ENCODE peak calls at places on chromosomes 4 and X, in nine cellular contexts. A is CD8-positive, alpha-beta memory T cell; F is A549; I is effector memory CD4-positive, alpha-beta T cell; T is fibroblast of mammary gland; N is cardiac muscle cell; B is A673; Z is aorta; J is left ventricle myocardium inferior. H is an unnamed sample.

GRCh38 chr4:5995901-5996623 is 22.2 kb downstream of the C4orf50 start:
- DNase-seq in J (no peak), B (no peak), I (no peak), N (no peak), A (no peak), F (no peak), T (no peak), Z (no peak), H (no peak)

GRCh38 chr4:4443821-4444220 is 56.9 kb downstream of the NSG1 start:
- DNase-seq in F (peak), B (no peak), Z (no peak), T (peak), N (peak), I (no peak), A (no peak), J (no peak), H (peak)

GRCh38 chr4:8192748-8193738 is 6.0 kb upstream of the SH3TC1 start:
- DNase-seq in F (peak), N (peak), I (no peak), T (peak), Z (no peak), J (peak), B (peak), A (peak), H (peak)

GRCh38 chrX:150574824-150575409 is 6.5 kb downstream of the MTM1 start:
- DNase-seq in Z (no peak), B (no peak), N (no peak), I (no peak), A (no peak), F (no peak), T (no peak), J (no peak), H (no peak)

GRCh38 chr4:107825072-107825789 is 499 bp downstream of the SGMS2 start:
- DNase-seq in F (peak), A (no peak), I (no peak), Z (peak), T (peak), J (no peak), N (peak), B (peak), H (peak)

GRCh38 chr4:139890810-139891209 is 225.2 kb downstream of the MGST2 start:
- DNase-seq in A (no peak), B (no peak), T (peak), F (no peak), Z (no peak), I (no peak), J (no peak), N (peak), H (no peak)

GRCh38 chr4:103091601-103092223 is 7.9 kb downstream of the BDH2 start:
- DNase-seq in B (peak), N (peak), F (peak), A (peak), Z (no peak), J (no peak), T (peak), I (no peak), H (peak)

GRCh38 chr4:173499568-173500535 is 30.2 kb downstream of the HAND2 start:
- DNase-seq in T (no peak), F (no peak), Z (no peak), N (no peak), A (no peak), I (no peak), B (no peak), J (no peak), H (no peak)

GRCh38 chr4:94426783-94427182 is 25.0 kb upstream of the PDLIM5 start:
- DNase-seq in J (no peak), B (no peak), I (no peak), N (no peak), T (no peak), A (no peak), F (peak), Z (no peak), H (no peak)

GRCh38 chrX:120463241-120463640 is 5.9 kb downstream of the LAMP2 start:
- DNase-seq in N (peak), Z (no peak), I (no peak), J (no peak), T (peak), F (peak), A (no peak), B (peak), H (no peak)

GRCh38 chr4:47519239-47519883 is 34.3 kb downstream of the ATP10D start:
- DNase-seq in A (no peak), T (no peak), F (no peak), I (no peak), N (no peak), Z (no peak), J (no peak), B (no peak), H (no peak)

GRCh38 chr4:146641762-146642161 is 3.1 kb downstream of the POU4F2 start:
- DNase-seq in T (no peak), F (no peak), J (no peak), Z (no peak), A (no peak), B (no peak), I (no peak), N (no peak), H (no peak)

GRCh38 chr4:126807132-126807531 is 825.6 kb upstream of the INTU start:
- DNase-seq in J (no peak), T (no peak), N (no peak), F (no peak), I (no peak), Z (no peak), A (no peak), B (no peak), H (no peak)

GRCh38 chrX:82627568-82627967 is 880.5 kb upstream of the POU3F4 start:
- DNase-seq in J (no peak), B (no peak), Z (no peak), F (no peak), I (no peak), A (no peak), T (no peak), N (no peak), H (no peak)

GRCh38 chr4:168800926-168801325 is 209.1 kb downstream of the CBR4 start:
- DNase-seq in A (no peak), B (no peak), N (no peak), T (no peak), I (no peak), F (no peak), J (no peak), Z (no peak), H (no peak)

GRCh38 chrX:14010566-14010965 is 19.1 kb downstream of the GEMIN8 start:
- DNase-seq in A (no peak), I (no peak), N (no peak), F (no peak), J (no peak), Z (no peak), T (peak), B (no peak), H (no peak)

GRCh38 chrX:101229155-101229554 is 9.6 kb downstream of the DRP2 start:
- DNase-seq in F (no peak), T (peak), Z (no peak), I (no peak), N (peak), J (no peak), A (no peak), B (no peak), H (no peak)

GRCh38 chr4:1033840-1034551 is 22.6 kb downstream of the FGFRL1 start:
- DNase-seq in I (no peak), A (no peak), J (peak), T (peak), N (peak), Z (peak), F (no peak), B (no peak), H (no peak)
- H3K4me3 ChIP-seq in I (no peak), A (no peak), J (peak), T (no peak), N (no peak), Z (no peak), F (no peak), B (no peak), H (no peak)

DNA sequence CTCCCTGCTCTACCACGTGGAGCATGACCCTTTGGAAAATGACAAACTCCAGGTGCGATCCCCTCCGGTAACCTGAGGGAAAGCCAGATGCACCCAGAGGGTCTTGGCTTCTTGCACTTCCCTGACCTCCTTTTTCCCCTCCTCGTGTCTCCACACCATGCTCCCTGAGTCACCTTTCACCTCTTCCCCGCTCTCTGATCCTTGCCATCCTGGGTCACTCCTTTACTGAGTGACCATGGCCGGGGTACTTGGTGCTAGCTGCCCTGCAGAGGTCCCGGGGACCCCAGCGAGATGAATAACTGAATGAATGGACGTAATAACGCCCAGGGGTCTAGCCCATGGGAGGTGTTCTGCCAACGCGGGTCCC is 401 bp upstream of the ZFP92 start:
- DNase-seq in B (no peak), I (no peak), A (no peak), N (no peak), F (no peak), J (no peak), Z (no peak), T (no peak), H (no peak)
- H3K4me3 ChIP-seq in B (peak), I (no peak), A (no peak), N (no peak), F (peak), J (peak), Z (no peak), T (no peak), H (peak)

GRCh38 chr4:142566780-142567179 is 279.3 kb downstream of the INPP4B start:
- DNase-seq in I (no peak), J (no peak), B (no peak), T (no peak), A (no peak), N (no peak), F (no peak), Z (no peak), H (no peak)

GRCh38 chr4:142567199-142567598 is 278.9 kb downstream of the INPP4B start:
- DNase-seq in I (peak), N (no peak), F (peak), Z (no peak), B (peak), J (no peak), T (no peak), A (peak), H (no peak)

GRCh38 chr4:142563682-142564291 is 282.3 kb downstream of the INPP4B start:
- DNase-seq in I (no peak), A (no peak), F (peak), B (no peak), N (no peak), J (no peak), T (peak), Z (no peak), H (peak)

GRCh38 chr4:142566243-142566642 is 279.9 kb downstream of the INPP4B start:
- DNase-seq in I (no peak), J (no peak), Z (no peak), T (no peak), A (no peak), B (no peak), F (no peak), N (no peak), H (no peak)

GRCh38 chr4:142565771-142566170 is 280.3 kb downstream of the INPP4B start:
- DNase-seq in I (no peak), Z (no peak), F (no peak), A (peak), B (no peak), J (no peak), N (no peak), T (no peak), H (no peak)
- H3K4me3 ChIP-seq in I (peak), Z (no peak), F (no peak), A (peak), B (no peak), J (no peak), N (no peak), T (no peak), H (no peak)

GRCh38 chrX:32525234-32525633 is 686.1 kb downstream of the DMD start:
- DNase-seq in Z (no peak), I (no peak), N (no peak), J (no peak), F (no peak), A (no peak), T (no peak), B (no peak), H (no peak)

GRCh38 chrX:32532282-32532681 is 679.1 kb downstream of the DMD start:
- DNase-seq in Z (no peak), B (no peak), F (no peak), I (no peak), N (no peak), J (no peak), T (no peak), A (no peak), H (no peak)

GRCh38 chrX:32533848-32534247 is 677.5 kb downstream of the DMD start:
- DNase-seq in J (no peak), F (no peak), N (no peak), A (no peak), I (no peak), Z (no peak), B (no peak), T (no peak), H (no peak)

DNA sequence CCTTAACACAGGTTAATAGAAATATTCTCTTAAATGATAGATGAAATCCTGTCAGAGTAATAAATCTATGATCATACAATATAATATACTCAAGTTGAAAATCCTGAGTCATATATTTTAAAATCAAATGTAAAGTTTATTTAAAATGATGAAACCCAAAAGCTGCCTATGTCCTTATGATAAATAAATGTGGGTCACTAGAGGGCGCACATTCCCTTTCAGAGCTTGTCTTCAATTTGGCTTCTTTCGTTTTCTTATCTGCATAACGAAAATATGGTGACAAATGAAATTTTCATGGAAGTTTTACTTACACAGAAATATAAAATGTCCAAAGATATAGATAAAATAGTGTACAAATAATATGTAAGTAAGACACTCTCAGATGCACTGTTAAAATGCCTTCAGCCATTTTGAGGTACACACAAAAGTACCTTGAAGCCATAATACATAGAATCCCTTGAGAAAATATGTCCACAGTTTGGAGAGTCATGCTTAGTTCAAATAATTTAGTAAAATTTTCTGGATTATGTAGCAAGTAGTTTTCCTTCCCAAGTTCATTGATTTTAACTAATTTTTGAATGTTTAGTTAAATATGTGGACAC is 680.4 kb downstream of the DMD start:
- DNase-seq in A (no peak), I (no peak), N (peak), J (no peak), T (peak), Z (no peak), F (peak), B (peak), H (peak)
- H3K4me3 ChIP-seq in A (no peak), I (no peak), N (peak), J (peak), T (no peak), Z (no peak), F (no peak), B (peak), H (no peak)

GRCh38 chr4:124414641-124415040 is 297.9 kb downstream of the ANKRD50 start:
- DNase-seq in A (no peak), I (no peak), F (no peak), J (no peak), B (no peak), N (peak), Z (no peak), T (peak), H (no peak)
- H3K4me3 ChIP-seq in A (no peak), I (no peak), F (no peak), J (no peak), B (no peak), N (no peak), Z (no peak), T (no peak), H (no peak)

GRCh38 chr4:112296949-112297483 is at the start of gene ALPK1:
- DNase-seq in T (peak), I (no peak), F (peak), J (no peak), B (peak), Z (no peak), N (peak), A (no peak), H (peak)
- H3K4me3 ChIP-seq in T (peak), I (peak), F (peak), J (peak), B (peak), Z (peak), N (no peak), A (peak), H (peak)

DNA sequence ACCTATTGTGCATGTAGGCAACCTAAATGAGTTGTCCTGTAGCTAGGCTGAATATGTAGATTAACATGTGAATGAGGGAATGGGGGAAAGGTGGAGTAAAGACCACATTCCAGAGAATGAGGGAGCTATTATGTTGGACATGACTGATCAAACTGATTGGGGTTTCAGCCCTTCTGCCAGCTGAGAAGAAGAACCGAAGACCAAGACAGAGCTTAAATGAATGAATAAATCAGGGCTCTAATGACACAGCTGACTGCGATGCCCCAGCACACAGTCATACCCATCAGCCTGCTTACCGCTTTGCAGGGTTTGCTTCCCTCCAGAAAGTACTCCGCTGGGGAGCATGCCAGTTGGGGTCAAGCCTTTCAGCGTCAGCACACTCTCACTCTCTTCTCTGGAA is 315.4 kb downstream of the PPP3CA start:
- DNase-seq in A (no peak), I (no peak), N (no peak), J (no peak), Z (no peak), B (no peak), F (no peak), T (no peak), H (no peak)
- H3K4me3 ChIP-seq in A (no peak), I (no peak), N (no peak), J (no peak), Z (no peak), B (no peak), F (no peak), T (no peak), H (no peak)

DNA sequence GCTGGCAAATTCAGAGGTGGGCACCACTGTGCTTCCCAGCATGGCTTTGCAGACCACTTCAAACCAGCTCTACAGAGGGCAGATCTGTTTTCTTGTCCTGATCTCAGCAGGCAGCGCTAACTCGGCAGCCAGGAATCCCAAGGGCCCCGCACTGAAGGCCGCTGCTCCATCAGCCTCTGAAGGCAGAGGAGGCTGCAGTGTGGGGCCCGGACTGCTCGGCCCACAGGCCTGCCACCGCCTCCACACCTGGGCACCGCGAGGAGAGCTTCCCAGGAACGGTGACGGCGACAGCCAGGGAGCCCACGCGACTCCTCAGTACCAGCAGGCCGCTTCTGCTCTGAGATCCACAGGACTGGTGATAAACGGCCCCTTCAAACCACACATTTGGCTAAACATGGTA is 23.7 kb downstream of the DCTD start:
- DNase-seq in J (no peak), F (no peak), T (no peak), B (no peak), N (no peak), A (no peak), I (no peak), Z (no peak), H (no peak)
- H3K4me3 ChIP-seq in J (no peak), F (no peak), T (no peak), B (no peak), N (no peak), A (no peak), I (no peak), Z (no peak), H (no peak)

DNA sequence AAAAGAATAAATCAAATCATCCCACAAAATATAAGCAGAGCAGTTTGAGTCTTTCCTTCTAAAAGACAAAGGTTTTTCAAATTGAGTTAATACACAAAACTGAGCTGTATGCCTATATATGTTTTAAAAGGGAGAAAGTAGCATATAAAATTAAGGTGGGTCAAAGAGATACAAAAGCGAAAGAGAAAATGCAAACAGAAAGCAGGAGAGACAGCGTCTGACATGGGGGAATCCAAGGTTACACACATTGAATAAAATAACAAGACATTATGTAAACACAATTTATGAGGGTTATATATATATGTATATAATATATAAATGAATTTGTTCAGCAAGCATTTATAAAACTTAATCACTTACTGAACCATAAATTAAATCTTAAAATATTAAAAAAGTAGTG is 276.1 kb upstream of the LCORL start:
- DNase-seq in Z (no peak), J (no peak), B (no peak), T (no peak), N (no peak), A (no peak), I (no peak), F (no peak), H (no peak)
- H3K4me3 ChIP-seq in Z (no peak), J (no peak), B (no peak), T (no peak), N (no peak), A (no peak), I (no peak), F (no peak), H (no peak)

GRCh38 chr4:70721747-70722146 is at the start of gene RUFY3:
- DNase-seq in J (no peak), B (peak), Z (no peak), T (peak), A (no peak), F (no peak), N (peak), I (no peak), H (no peak)

GRCh38 chr4:70715097-70715496 is 6.7 kb upstream of the RUFY3 start:
- DNase-seq in A (no peak), Z (no peak), B (no peak), N (peak), J (no peak), F (no peak), T (peak), I (no peak), H (no peak)

GRCh38 chr4:70714488-70714887 is 7.3 kb upstream of the RUFY3 start:
- DNase-seq in T (no peak), J (no peak), I (no peak), Z (no peak), N (no peak), B (no peak), A (no peak), F (no peak), H (no peak)

GRCh38 chr4:70722199-70722791 is 531 bp downstream of the RUFY3 start:
- DNase-seq in N (peak), A (peak), I (no peak), T (peak), B (no peak), J (no peak), F (no peak), Z (no peak), H (no peak)

GRCh38 chr4:70718811-70719604 is 2.8 kb upstream of the RUFY3 start:
- DNase-seq in B (no peak), F (no peak), J (no peak), T (no peak), N (peak), Z (no peak), I (no peak), A (no peak), H (no peak)
- H3K4me3 ChIP-seq in B (no peak), F (no peak), J (no peak), T (no peak), N (no peak), Z (no peak), I (no peak), A (no peak), H (no peak)